ENCODE peak calls at places on chromosomes 11 and 22, in six cellular contexts. C is CD4-positive, alpha-beta memory T cell; S is neuronal stem cell; B is upper lobe of right lung; U is testis; W is psoas muscle. V is an unnamed sample.

GRCh38 chr11:45949992-45950407 is 27.5 kb downstream of the LARGE2 start:
- DNase-seq in W (no peak), U (no peak), S (no peak), C (no peak), B (no peak), V (no peak)

GRCh38 chr11:32118025-32118974 is 27.4 kb downstream of the RCN1 start:
- DNase-seq in B (no peak), C (no peak), U (peak; percentile 78), W (no peak), S (no peak), V (peak; percentile 65)

GRCh38 chr11:76629853-76630599 is 40.5 kb downstream of the LRRC32 start:
- DNase-seq in C (no peak), B (peak; percentile 74), U (peak; percentile 71), S (no peak), W (peak; percentile 82), V (peak; percentile 78)

GRCh38 chr22:37747715-37748100 is 50.9 kb downstream of the TRIOBP start:
- DNase-seq in S (no peak), C (no peak), W (no peak), U (no peak), B (no peak), V (no peak)

GRCh38 chr11:19666951-19667350 is 45.7 kb upstream of the NAV2 start:
- DNase-seq in U (no peak), S (no peak), W (no peak), B (no peak), C (no peak), V (no peak)

GRCh38 chr11:75403037-75403436 is 3.7 kb downstream of the RPS3 start:
- DNase-seq in S (no peak), B (no peak), W (no peak), C (no peak), U (no peak), V (no peak)

GRCh38 chr11:80330302-80330701 is 889.5 kb upstream of the TENM4 start:
- DNase-seq in U (no peak), B (no peak), S (no peak), W (no peak), C (no peak), V (peak; percentile 74)

GRCh38 chr11:132718711-132719641 is 813.3 kb downstream of the OPCML start:
- DNase-seq in S (no peak), W (no peak), B (no peak), C (peak; percentile 72), U (peak; percentile 27), V (no peak)

GRCh38 chr11:59283825-59284772 is 71.4 kb upstream of the MPEG1 start:
- DNase-seq in B (no peak), C (peak; percentile 65), W (no peak), S (peak; percentile 30), U (peak; percentile 75), V (peak; percentile 55)

GRCh38 chr22:46803031-46803880 is 40.8 kb downstream of the TBC1D22A start:
- DNase-seq in W (peak; percentile 67), U (peak; percentile 54), S (peak; percentile 49), B (peak; percentile 87), C (peak; percentile 68), V (peak; percentile 58)

GRCh38 chr11:107898270-107898669 is 30.0 kb upstream of the RAB39A start:
- DNase-seq in S (peak; percentile 2), U (no peak), W (no peak), B (no peak), C (peak; percentile 32), V (no peak)

GRCh38 chr11:19892876-19893275 is 180.2 kb downstream of the NAV2 start:
- DNase-seq in C (no peak), B (no peak), U (no peak), S (no peak), W (no peak), V (no peak)

GRCh38 chr11:68471360-68472340 is 11.1 kb downstream of the PPP6R3 start:
- DNase-seq in W (no peak), U (no peak), B (no peak), C (peak; percentile 63), S (no peak), V (no peak)

GRCh38 chr11:64085915-64086262 is 50.2 kb downstream of the FLRT1 start:
- DNase-seq in B (no peak), W (no peak), U (no peak), C (no peak), S (no peak), V (no peak)

GRCh38 chr11:116126540-116126939 is 622.3 kb upstream of the CADM1 start:
- DNase-seq in U (no peak), S (no peak), W (no peak), B (no peak), C (no peak), V (no peak)

GRCh38 chr11:66344550-66345315 is at the start of gene BRMS1:
- DNase-seq in C (peak; percentile 95), U (peak; percentile 100), B (peak; percentile 100), S (peak; percentile 96), W (peak; percentile 99), V (peak; percentile 99)

GRCh38 chr11:30586251-30587144 is at the start of gene MPPED2:
- DNase-seq in C (no peak), W (peak; percentile 78), S (peak; percentile 79), U (peak; percentile 48), B (peak; percentile 65), V (peak; percentile 35)

GRCh38 chr22:19701420-19702145 is 12.7 kb upstream of the SEPTIN5 start:
- DNase-seq in W (no peak), U (no peak), B (peak; percentile 2), C (no peak), S (no peak), V (no peak)

GRCh38 chr11:105829084-105829483 is 193.0 kb downstream of the MSANTD4 start:
- DNase-seq in U (no peak), S (no peak), B (no peak), W (no peak), C (no peak), V (no peak)

GRCh38 chr22:17890245-17890671 is 116.0 kb upstream of the BID start:
- DNase-seq in C (no peak), W (peak; percentile 85), B (no peak), U (no peak), S (no peak), V (peak; percentile 66)

GRCh38 chr11:1317432-1317831 is 8.0 kb upstream of the TOLLIP start:
- DNase-seq in C (no peak), W (no peak), S (no peak), U (no peak), B (no peak), V (no peak)

GRCh38 chr11:117613521-117613920 is 183.5 kb downstream of the DSCAML1 start:
- DNase-seq in U (no peak), W (no peak), C (no peak), B (no peak), S (no peak), V (no peak)

GRCh38 chr11:69353696-69354544 is 60.0 kb downstream of the MYEOV start:
- DNase-seq in C (no peak), U (no peak), W (no peak), S (no peak), B (no peak), V (no peak)

DNA sequence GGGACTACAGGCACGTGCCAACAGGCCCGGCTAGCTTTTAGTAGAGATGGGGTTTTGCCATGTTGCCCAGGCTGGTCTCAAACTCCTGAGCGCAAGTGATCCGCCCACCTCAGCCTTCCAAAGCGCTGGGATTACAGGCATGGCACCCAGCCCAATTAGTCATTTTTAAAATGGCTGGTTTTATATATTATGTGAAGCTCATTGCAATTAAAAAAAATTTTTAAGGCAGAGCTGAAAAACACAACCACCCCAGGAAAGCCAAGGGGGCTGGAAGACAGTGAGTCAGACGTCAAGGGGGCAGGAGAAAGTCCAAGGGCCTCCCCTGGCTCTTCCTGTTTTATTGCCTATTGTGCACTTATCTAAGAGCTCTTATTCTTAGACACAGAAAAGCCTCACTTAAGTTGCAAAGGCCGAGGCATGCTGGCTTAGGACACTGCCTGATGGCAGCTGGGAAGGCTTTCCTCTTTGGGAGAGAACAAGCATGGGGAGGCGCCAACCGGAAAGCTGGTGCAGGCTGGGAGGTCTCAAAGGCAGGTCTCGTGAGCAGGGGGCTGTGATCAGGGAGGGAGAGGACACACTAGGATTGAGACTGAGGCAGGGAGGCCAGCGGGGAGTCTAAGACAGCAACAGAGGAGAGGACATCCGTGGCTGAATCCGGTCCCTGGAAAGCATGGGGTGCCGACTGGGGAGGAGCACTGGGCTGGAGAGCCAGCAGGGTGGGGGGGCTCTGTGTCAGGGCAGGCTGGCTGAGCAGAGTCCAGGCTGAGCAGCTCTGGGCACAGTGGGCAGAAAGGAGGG is 11.1 kb upstream of the OSM start:
- DNase-seq in W (no peak), S (no peak), B (no peak), U (no peak), C (no peak), V (peak; percentile 41)
- H3K4me1 ChIP-seq in W (peaks cover 3% of the 10 kb centered on the region), S (peaks cover 8% of the 10 kb centered on the region), B (peaks cover 17% of the 10 kb centered on the region), U (peaks cover 8% of the 10 kb centered on the region), C (peaks cover 42% of the 10 kb centered on the region), V (peaks cover 21% of the 10 kb centered on the region)

GRCh38 chr11:130171534-130171933 is 12.0 kb downstream of the ST14 start:
- DNase-seq in S (no peak), U (no peak), B (no peak), W (no peak), C (no peak), V (no peak)
- H3K4me1 ChIP-seq in S (no peaks in the 10 kb centered on the region), U (no peaks in the 10 kb centered on the region), B (no peaks in the 10 kb centered on the region), W (no peaks in the 10 kb centered on the region), C (no peaks in the 10 kb centered on the region), V (no peaks in the 10 kb centered on the region)

GRCh38 chr11:102318469-102318868 is 1.2 kb downstream of the BIRC3 start:
- DNase-seq in C (peak; percentile 69), W (no peak), B (no peak), U (peak; percentile 36), S (no peak), V (no peak)

GRCh38 chr11:102316505-102316904 is 779 bp upstream of the BIRC3 start:
- DNase-seq in B (no peak), C (peak; percentile 54), S (no peak), W (no peak), U (no peak), V (no peak)

GRCh38 chr11:102317099-102317767 is at the start of gene BIRC3:
- DNase-seq in U (peak; percentile 87), S (peak; percentile 40), W (peak; percentile 88), B (peak; percentile 90), C (peak; percentile 98), V (peak; percentile 84)

GRCh38 chr11:102319544-102319943 is 2.3 kb downstream of the BIRC3 start:
- DNase-seq in S (no peak), B (no peak), U (no peak), C (no peak), W (no peak), V (no peak)

GRCh38 chr11:102317768-102318103 is 452 bp downstream of the BIRC3 start:
- DNase-seq in U (no peak), B (no peak), C (no peak), W (no peak), S (no peak), V (no peak)
- H3K4me1 ChIP-seq in U (no peaks in the 10 kb centered on the region), B (peaks cover 38% of the 10 kb centered on the region), C (peaks cover 59% of the 10 kb centered on the region), W (no peaks in the 10 kb centered on the region), S (no peaks in the 10 kb centered on the region), V (no peaks in the 10 kb centered on the region)

GRCh38 chr22:44301039-44301438 is 11.7 kb downstream of the SHISAL1 start:
- DNase-seq in B (no peak), S (no peak), C (no peak), U (no peak), W (no peak), V (no peak)
- H3K4me1 ChIP-seq in B (no peaks in the 10 kb centered on the region), S (peaks cover 43% of the 10 kb centered on the region), C (no peaks in the 10 kb centered on the region), U (peaks cover 6% of the 10 kb centered on the region), W (no peaks in the 10 kb centered on the region), V (no peaks in the 10 kb centered on the region)

V was measured in adrenal gland.